ENCODE peak calls at places on chromosomes 12 and 14, in ten cellular contexts. One of them, this sample, is unnamed.

GRCh38 chr14:24130380-24130716 is at the start of gene FITM1:
- DNase-seq in WTC11: no peak
- DNase-seq in COR-L47: no peak
- DNase-seq in Caco-2: no peak
- DNase-seq in amniotic epithelial cell: no peak
- DNase-seq in activated CD4-positive, alpha-beta memory T cell treated with anti-CD3 and anti-CD28 coated beads, Interleukin-2, amount 10 ng/mL, durations not matched to agents 7 days and 5 days: no peak
- DNase-seq in CD4-positive, CD25-positive, alpha-beta regulatory T cell: no peak
- DNase-seq in SJSA1: no peak
- DNase-seq in GM03348: no peak
- DNase-seq in cardiac muscle cell: no peak
- DNase-seq in this sample: no peak

GRCh38 chr14:102508774-102509743 is 517 bp downstream of the ANKRD9 start:
- DNase-seq in cardiac muscle cell: peak; percentile 45
- DNase-seq in amniotic epithelial cell: peak; percentile 37
- DNase-seq in GM03348: peak; percentile 84
- DNase-seq in COR-L47: peak; percentile 31
- DNase-seq in Caco-2: no peak
- DNase-seq in CD4-positive, CD25-positive, alpha-beta regulatory T cell: peak; percentile 50
- DNase-seq in activated CD4-positive, alpha-beta memory T cell treated with anti-CD3 and anti-CD28 coated beads, Interleukin-2, amount 10 ng/mL, durations not matched to agents 7 days and 5 days: no peak
- DNase-seq in WTC11: no peak
- DNase-seq in SJSA1: peak; percentile 43
- DNase-seq in this sample: no peak

GRCh38 chr14:64265222-64265621 is 28.9 kb downstream of the ESR2 start:
- DNase-seq in activated CD4-positive, alpha-beta memory T cell treated with anti-CD3 and anti-CD28 coated beads, Interleukin-2, amount 10 ng/mL, durations not matched to agents 7 days and 5 days: no peak
- DNase-seq in amniotic epithelial cell: no peak
- DNase-seq in WTC11: no peak
- DNase-seq in Caco-2: no peak
- DNase-seq in CD4-positive, CD25-positive, alpha-beta regulatory T cell: no peak
- DNase-seq in cardiac muscle cell: no peak
- DNase-seq in COR-L47: no peak
- DNase-seq in GM03348: no peak
- DNase-seq in SJSA1: no peak
- DNase-seq in this sample: no peak

GRCh38 chr14:41404121-41404520 is 202.6 kb upstream of the LRFN5 start:
- DNase-seq in CD4-positive, CD25-positive, alpha-beta regulatory T cell: no peak
- DNase-seq in activated CD4-positive, alpha-beta memory T cell treated with anti-CD3 and anti-CD28 coated beads, Interleukin-2, amount 10 ng/mL, durations not matched to agents 7 days and 5 days: no peak
- DNase-seq in amniotic epithelial cell: peak; percentile 69
- DNase-seq in SJSA1: no peak
- DNase-seq in WTC11: no peak
- DNase-seq in Caco-2: no peak
- DNase-seq in GM03348: no peak
- DNase-seq in COR-L47: no peak
- DNase-seq in cardiac muscle cell: peak; percentile 72
- DNase-seq in this sample: no peak

GRCh38 chr14:104150201-104151027 is 12.0 kb downstream of the KIF26A start:
- DNase-seq in COR-L47: no peak
- DNase-seq in cardiac muscle cell: peak; percentile 58
- DNase-seq in SJSA1: no peak
- DNase-seq in activated CD4-positive, alpha-beta memory T cell treated with anti-CD3 and anti-CD28 coated beads, Interleukin-2, amount 10 ng/mL, durations not matched to agents 7 days and 5 days: no peak
- DNase-seq in CD4-positive, CD25-positive, alpha-beta regulatory T cell: no peak
- DNase-seq in GM03348: peak; percentile 60
- DNase-seq in WTC11: peak; percentile 71
- DNase-seq in Caco-2: no peak
- DNase-seq in amniotic epithelial cell: peak; percentile 58
- DNase-seq in this sample: peak; percentile 72

GRCh38 chr12:94641283-94641682 is 9.1 kb downstream of the TMCC3 start:
- DNase-seq in cardiac muscle cell: no peak
- DNase-seq in amniotic epithelial cell: no peak
- DNase-seq in WTC11: no peak
- DNase-seq in COR-L47: no peak
- DNase-seq in CD4-positive, CD25-positive, alpha-beta regulatory T cell: no peak
- DNase-seq in Caco-2: no peak
- DNase-seq in GM03348: no peak
- DNase-seq in SJSA1: no peak
- DNase-seq in activated CD4-positive, alpha-beta memory T cell treated with anti-CD3 and anti-CD28 coated beads, Interleukin-2, amount 10 ng/mL, durations not matched to agents 7 days and 5 days: no peak
- DNase-seq in this sample: no peak

GRCh38 chr12:47751561-47751960 is 7.1 kb downstream of the RAPGEF3 start:
- DNase-seq in COR-L47: no peak
- DNase-seq in CD4-positive, CD25-positive, alpha-beta regulatory T cell: no peak
- DNase-seq in GM03348: no peak
- DNase-seq in amniotic epithelial cell: no peak
- DNase-seq in cardiac muscle cell: no peak
- DNase-seq in WTC11: no peak
- DNase-seq in Caco-2: no peak
- DNase-seq in activated CD4-positive, alpha-beta memory T cell treated with anti-CD3 and anti-CD28 coated beads, Interleukin-2, amount 10 ng/mL, durations not matched to agents 7 days and 5 days: no peak
- DNase-seq in SJSA1: no peak
- DNase-seq in this sample: no peak

GRCh38 chr12:50099302-50100008 is 4.4 kb upstream of the GPD1 start:
- DNase-seq in COR-L47: no peak
- DNase-seq in CD4-positive, CD25-positive, alpha-beta regulatory T cell: no peak
- DNase-seq in cardiac muscle cell: no peak
- DNase-seq in WTC11: no peak
- DNase-seq in Caco-2: no peak
- DNase-seq in GM03348: peak; percentile 70
- DNase-seq in activated CD4-positive, alpha-beta memory T cell treated with anti-CD3 and anti-CD28 coated beads, Interleukin-2, amount 10 ng/mL, durations not matched to agents 7 days and 5 days: no peak
- DNase-seq in amniotic epithelial cell: no peak
- DNase-seq in SJSA1: no peak
- DNase-seq in this sample: no peak

GRCh38 chr12:49959570-49960473 is 1.9 kb upstream of the AQP5 start:
- DNase-seq in amniotic epithelial cell: no peak
- DNase-seq in activated CD4-positive, alpha-beta memory T cell treated with anti-CD3 and anti-CD28 coated beads, Interleukin-2, amount 10 ng/mL, durations not matched to agents 7 days and 5 days: no peak
- DNase-seq in cardiac muscle cell: peak; percentile 77
- DNase-seq in Caco-2: no peak
- DNase-seq in COR-L47: no peak
- DNase-seq in GM03348: no peak
- DNase-seq in WTC11: peak; percentile 61
- DNase-seq in SJSA1: peak; percentile 48
- DNase-seq in CD4-positive, CD25-positive, alpha-beta regulatory T cell: no peak
- DNase-seq in this sample: no peak

GRCh38 chr12:107231269-107231668 is 137.9 kb upstream of the CRY1 start:
- DNase-seq in activated CD4-positive, alpha-beta memory T cell treated with anti-CD3 and anti-CD28 coated beads, Interleukin-2, amount 10 ng/mL, durations not matched to agents 7 days and 5 days: no peak
- DNase-seq in COR-L47: no peak
- DNase-seq in CD4-positive, CD25-positive, alpha-beta regulatory T cell: no peak
- DNase-seq in amniotic epithelial cell: no peak
- DNase-seq in GM03348: no peak
- DNase-seq in WTC11: no peak
- DNase-seq in Caco-2: no peak
- DNase-seq in SJSA1: no peak
- DNase-seq in cardiac muscle cell: no peak
- DNase-seq in this sample: no peak

GRCh38 chr14:34843011-34843554 is 32.1 kb downstream of the BAZ1A start:
- DNase-seq in activated CD4-positive, alpha-beta memory T cell treated with anti-CD3 and anti-CD28 coated beads, Interleukin-2, amount 10 ng/mL, durations not matched to agents 7 days and 5 days: peak; percentile 18
- DNase-seq in Caco-2: no peak
- DNase-seq in cardiac muscle cell: peak; percentile 64
- DNase-seq in GM03348: peak; percentile 70
- DNase-seq in WTC11: no peak
- DNase-seq in COR-L47: no peak
- DNase-seq in CD4-positive, CD25-positive, alpha-beta regulatory T cell: no peak
- DNase-seq in amniotic epithelial cell: peak; percentile 68
- DNase-seq in SJSA1: peak; percentile 42
- DNase-seq in this sample: no peak

GRCh38 chr14:28946267-28946666 is 179.7 kb downstream of the FOXG1 start:
- DNase-seq in activated CD4-positive, alpha-beta memory T cell treated with anti-CD3 and anti-CD28 coated beads, Interleukin-2, amount 10 ng/mL, durations not matched to agents 7 days and 5 days: no peak
- DNase-seq in Caco-2: no peak
- DNase-seq in cardiac muscle cell: no peak
- DNase-seq in COR-L47: no peak
- DNase-seq in amniotic epithelial cell: no peak
- DNase-seq in WTC11: no peak
- DNase-seq in GM03348: no peak
- DNase-seq in SJSA1: no peak
- DNase-seq in CD4-positive, CD25-positive, alpha-beta regulatory T cell: no peak
- DNase-seq in this sample: no peak

GRCh38 chr14:95875831-95876768 is 532 bp upstream of the TUNAR start:
- DNase-seq in WTC11: peak; percentile 75
- DNase-seq in CD4-positive, CD25-positive, alpha-beta regulatory T cell: no peak
- DNase-seq in SJSA1: no peak
- DNase-seq in cardiac muscle cell: no peak
- DNase-seq in GM03348: no peak
- DNase-seq in Caco-2: no peak
- DNase-seq in amniotic epithelial cell: no peak
- DNase-seq in COR-L47: peak; percentile 82
- DNase-seq in activated CD4-positive, alpha-beta memory T cell treated with anti-CD3 and anti-CD28 coated beads, Interleukin-2, amount 10 ng/mL, durations not matched to agents 7 days and 5 days: no peak
- DNase-seq in this sample: peak; percentile 22

GRCh38 chr12:497501-498160 is 37.9 kb downstream of the B4GALNT3 start:
- DNase-seq in SJSA1: peak; percentile 48
- DNase-seq in GM03348: no peak
- DNase-seq in COR-L47: no peak
- DNase-seq in activated CD4-positive, alpha-beta memory T cell treated with anti-CD3 and anti-CD28 coated beads, Interleukin-2, amount 10 ng/mL, durations not matched to agents 7 days and 5 days: no peak
- DNase-seq in Caco-2: peak; percentile 20
- DNase-seq in WTC11: no peak
- DNase-seq in cardiac muscle cell: no peak
- DNase-seq in CD4-positive, CD25-positive, alpha-beta regulatory T cell: no peak
- DNase-seq in amniotic epithelial cell: peak; percentile 13
- DNase-seq in this sample: no peak

GRCh38 chr14:68824207-68824516 is 31.3 kb upstream of the ZFP36L1 start:
- DNase-seq in WTC11: no peak
- DNase-seq in COR-L47: no peak
- DNase-seq in activated CD4-positive, alpha-beta memory T cell treated with anti-CD3 and anti-CD28 coated beads, Interleukin-2, amount 10 ng/mL, durations not matched to agents 7 days and 5 days: no peak
- DNase-seq in cardiac muscle cell: no peak
- DNase-seq in Caco-2: no peak
- DNase-seq in SJSA1: no peak
- DNase-seq in CD4-positive, CD25-positive, alpha-beta regulatory T cell: no peak
- DNase-seq in amniotic epithelial cell: no peak
- DNase-seq in GM03348: no peak
- DNase-seq in this sample: no peak

GRCh38 chr14:92877757-92878431 is 45.1 kb upstream of the CHGA start:
- DNase-seq in cardiac muscle cell: peak; percentile 63
- DNase-seq in amniotic epithelial cell: peak; percentile 59
- DNase-seq in Caco-2: no peak
- DNase-seq in COR-L47: no peak
- DNase-seq in GM03348: no peak
- DNase-seq in WTC11: peak; percentile 54
- DNase-seq in SJSA1: no peak
- DNase-seq in activated CD4-positive, alpha-beta memory T cell treated with anti-CD3 and anti-CD28 coated beads, Interleukin-2, amount 10 ng/mL, durations not matched to agents 7 days and 5 days: no peak
- DNase-seq in CD4-positive, CD25-positive, alpha-beta regulatory T cell: no peak
- DNase-seq in this sample: no peak

GRCh38 chr12:94208433-94208921 is 60.1 kb downstream of the PLXNC1 start:
- DNase-seq in GM03348: no peak
- DNase-seq in CD4-positive, CD25-positive, alpha-beta regulatory T cell: no peak
- DNase-seq in SJSA1: no peak
- DNase-seq in Caco-2: no peak
- DNase-seq in COR-L47: no peak
- DNase-seq in WTC11: no peak
- DNase-seq in cardiac muscle cell: no peak
- DNase-seq in amniotic epithelial cell: peak; percentile 24
- DNase-seq in activated CD4-positive, alpha-beta memory T cell treated with anti-CD3 and anti-CD28 coated beads, Interleukin-2, amount 10 ng/mL, durations not matched to agents 7 days and 5 days: peak; percentile 54
- DNase-seq in this sample: no peak

GRCh38 chr14:95226801-95227200 is 69.5 kb upstream of the DICER1 start:
- DNase-seq in COR-L47: peak; percentile 16
- DNase-seq in Caco-2: no peak
- DNase-seq in activated CD4-positive, alpha-beta memory T cell treated with anti-CD3 and anti-CD28 coated beads, Interleukin-2, amount 10 ng/mL, durations not matched to agents 7 days and 5 days: no peak
- DNase-seq in WTC11: no peak
- DNase-seq in GM03348: no peak
- DNase-seq in cardiac muscle cell: no peak
- DNase-seq in CD4-positive, CD25-positive, alpha-beta regulatory T cell: no peak
- DNase-seq in amniotic epithelial cell: no peak
- DNase-seq in SJSA1: no peak
- DNase-seq in this sample: no peak

GRCh38 chr14:90500665-90501370 is 104.0 kb downstream of the CALM1 start:
- DNase-seq in WTC11: no peak
- DNase-seq in amniotic epithelial cell: no peak
- DNase-seq in activated CD4-positive, alpha-beta memory T cell treated with anti-CD3 and anti-CD28 coated beads, Interleukin-2, amount 10 ng/mL, durations not matched to agents 7 days and 5 days: no peak
- DNase-seq in cardiac muscle cell: no peak
- DNase-seq in GM03348: no peak
- DNase-seq in SJSA1: no peak
- DNase-seq in CD4-positive, CD25-positive, alpha-beta regulatory T cell: no peak
- DNase-seq in Caco-2: no peak
- DNase-seq in COR-L47: no peak
- DNase-seq in this sample: no peak

GRCh38 chr12:107169200-107169599 is 75.9 kb upstream of the CRY1 start:
- DNase-seq in amniotic epithelial cell: no peak
- DNase-seq in activated CD4-positive, alpha-beta memory T cell treated with anti-CD3 and anti-CD28 coated beads, Interleukin-2, amount 10 ng/mL, durations not matched to agents 7 days and 5 days: no peak
- DNase-seq in Caco-2: no peak
- DNase-seq in CD4-positive, CD25-positive, alpha-beta regulatory T cell: no peak
- DNase-seq in GM03348: no peak
- DNase-seq in SJSA1: no peak
- DNase-seq in WTC11: no peak
- DNase-seq in COR-L47: peak; percentile 86
- DNase-seq in cardiac muscle cell: no peak
- DNase-seq in this sample: no peak

GRCh38 chr12:19404232-19404880 is 34.9 kb upstream of the AEBP2 start:
- DNase-seq in COR-L47: no peak
- DNase-seq in GM03348: no peak
- DNase-seq in SJSA1: no peak
- DNase-seq in activated CD4-positive, alpha-beta memory T cell treated with anti-CD3 and anti-CD28 coated beads, Interleukin-2, amount 10 ng/mL, durations not matched to agents 7 days and 5 days: peak; percentile 18
- DNase-seq in Caco-2: no peak
- DNase-seq in WTC11: no peak
- DNase-seq in CD4-positive, CD25-positive, alpha-beta regulatory T cell: no peak
- DNase-seq in cardiac muscle cell: no peak
- DNase-seq in amniotic epithelial cell: no peak
- DNase-seq in this sample: no peak

GRCh38 chr14:34792593-34792992 is 78.2 kb upstream of the CFL2 start:
- DNase-seq in GM03348: no peak
- DNase-seq in activated CD4-positive, alpha-beta memory T cell treated with anti-CD3 and anti-CD28 coated beads, Interleukin-2, amount 10 ng/mL, durations not matched to agents 7 days and 5 days: no peak
- DNase-seq in Caco-2: no peak
- DNase-seq in amniotic epithelial cell: no peak
- DNase-seq in cardiac muscle cell: no peak
- DNase-seq in SJSA1: no peak
- DNase-seq in CD4-positive, CD25-positive, alpha-beta regulatory T cell: no peak
- DNase-seq in COR-L47: no peak
- DNase-seq in WTC11: no peak
- DNase-seq in this sample: no peak

GRCh38 chr14:72942934-72943333 is 16.7 kb downstream of the DCAF4 start:
- DNase-seq in COR-L47: no peak
- DNase-seq in activated CD4-positive, alpha-beta memory T cell treated with anti-CD3 and anti-CD28 coated beads, Interleukin-2, amount 10 ng/mL, durations not matched to agents 7 days and 5 days: no peak
- DNase-seq in WTC11: no peak
- DNase-seq in GM03348: no peak
- DNase-seq in SJSA1: no peak
- DNase-seq in Caco-2: no peak
- DNase-seq in amniotic epithelial cell: no peak
- DNase-seq in CD4-positive, CD25-positive, alpha-beta regulatory T cell: no peak
- DNase-seq in cardiac muscle cell: no peak
- DNase-seq in this sample: no peak

GRCh38 chr12:50251619-50252300 is 31.6 kb downstream of the LIMA1 start:
- DNase-seq in SJSA1: no peak
- DNase-seq in WTC11: no peak
- DNase-seq in CD4-positive, CD25-positive, alpha-beta regulatory T cell: no peak
- DNase-seq in cardiac muscle cell: no peak
- DNase-seq in Caco-2: no peak
- DNase-seq in COR-L47: no peak
- DNase-seq in GM03348: no peak
- DNase-seq in activated CD4-positive, alpha-beta memory T cell treated with anti-CD3 and anti-CD28 coated beads, Interleukin-2, amount 10 ng/mL, durations not matched to agents 7 days and 5 days: no peak
- DNase-seq in amniotic epithelial cell: peak; percentile 57
- DNase-seq in this sample: no peak

GRCh38 chr12:125552223-125552747 is 487.1 kb downstream of the AACS start:
- DNase-seq in SJSA1: no peak
- DNase-seq in WTC11: no peak
- DNase-seq in Caco-2: no peak
- DNase-seq in amniotic epithelial cell: no peak
- DNase-seq in COR-L47: no peak
- DNase-seq in cardiac muscle cell: no peak
- DNase-seq in CD4-positive, CD25-positive, alpha-beta regulatory T cell: no peak
- DNase-seq in GM03348: no peak
- DNase-seq in activated CD4-positive, alpha-beta memory T cell treated with anti-CD3 and anti-CD28 coated beads, Interleukin-2, amount 10 ng/mL, durations not matched to agents 7 days and 5 days: no peak
- DNase-seq in this sample: no peak

GRCh38 chr14:53032161-53032803 is 81.4 kb upstream of the FERMT2 start:
- DNase-seq in COR-L47: no peak
- DNase-seq in activated CD4-positive, alpha-beta memory T cell treated with anti-CD3 and anti-CD28 coated beads, Interleukin-2, amount 10 ng/mL, durations not matched to agents 7 days and 5 days: no peak
- DNase-seq in cardiac muscle cell: peak; percentile 87
- DNase-seq in WTC11: no peak
- DNase-seq in CD4-positive, CD25-positive, alpha-beta regulatory T cell: no peak
- DNase-seq in Caco-2: no peak
- DNase-seq in amniotic epithelial cell: peak; percentile 61
- DNase-seq in SJSA1: peak; percentile 80
- DNase-seq in GM03348: peak; percentile 64
- DNase-seq in this sample: no peak

GRCh38 chr14:56874375-56874774 is 64.1 kb upstream of the OTX2 start:
- DNase-seq in activated CD4-positive, alpha-beta memory T cell treated with anti-CD3 and anti-CD28 coated beads, Interleukin-2, amount 10 ng/mL, durations not matched to agents 7 days and 5 days: no peak
- DNase-seq in COR-L47: peak; percentile 38
- DNase-seq in Caco-2: peak; percentile 49
- DNase-seq in CD4-positive, CD25-positive, alpha-beta regulatory T cell: no peak
- DNase-seq in cardiac muscle cell: no peak
- DNase-seq in GM03348: no peak
- DNase-seq in amniotic epithelial cell: no peak
- DNase-seq in WTC11: peak; percentile 68
- DNase-seq in SJSA1: no peak
- DNase-seq in this sample: peak; percentile 11

GRCh38 chr14:90812109-90812508 is 4.1 kb downstream of the TTC7B start:
- DNase-seq in COR-L47: no peak
- DNase-seq in amniotic epithelial cell: no peak
- DNase-seq in SJSA1: no peak
- DNase-seq in cardiac muscle cell: no peak
- DNase-seq in CD4-positive, CD25-positive, alpha-beta regulatory T cell: no peak
- DNase-seq in activated CD4-positive, alpha-beta memory T cell treated with anti-CD3 and anti-CD28 coated beads, Interleukin-2, amount 10 ng/mL, durations not matched to agents 7 days and 5 days: no peak
- DNase-seq in WTC11: no peak
- DNase-seq in Caco-2: no peak
- DNase-seq in GM03348: no peak
- DNase-seq in this sample: no peak

This sample was measured in NCI-H2227 treated with DMSO at 0.1 percent for 48 hours.